ENCODE peak calls at places on chromosomes 4 and X, in seven cellular contexts. M is foreskin fibroblast; G is stimulated activated CD8-positive, alpha-beta memory T cell treated with anti-CD3 and anti-CD28 coated beads, Interleukin-12 subunit alpha, Interleukin-12 subunit beta, amount 100 ng/mL, for 4 hours; C is T1000; A is cardiac fibroblast; L is activated naive CD4-positive, alpha-beta T cell treated with anti-CD3 and anti-CD28 coated beads, Interleukin-2, amount 10 ng/mL, durations not matched to agents 7 days and 5 days; T is GM13976. H is an unnamed sample.

GRCh38 chrX:110852180-110852579 is 56.6 kb upstream of the CHRDL1 start:
- DNase-seq in M (peak), G (no peak), C (no peak), A (peak), L (no peak), T (peak), H (no peak)

GRCh38 chr4:80788798-80789197 is 241.7 kb upstream of the BMP3 start:
- DNase-seq in M (no peak), G (no peak), C (no peak), A (peak), L (no peak), T (no peak), H (no peak)

GRCh38 chr4:170214731-170215130 is 125.0 kb upstream of the AADAT start:
- DNase-seq in M (no peak), G (no peak), C (no peak), A (no peak), L (no peak), T (no peak), H (no peak)

GRCh38 chr4:148055844-148056243 is 324.0 kb downstream of the ARHGAP10 start:
- DNase-seq in M (no peak), G (no peak), C (no peak), A (no peak), L (no peak), T (no peak), H (no peak)

GRCh38 chr4:7981738-7982394 is 42.2 kb upstream of the AFAP1 start:
- DNase-seq in M (no peak), G (no peak), C (no peak), A (no peak), L (no peak), T (no peak), H (no peak)

GRCh38 chrX:13891367-13892146 is 74.7 kb upstream of the GPM6B start:
- DNase-seq in M (no peak), G (no peak), C (no peak), A (no peak), L (no peak), T (no peak), H (peak)

GRCh38 chrX:141221611-141222010 is 20.7 kb downstream of the SPANXC start:
- DNase-seq in M (no peak), G (no peak), C (no peak), A (no peak), L (no peak), T (no peak), H (no peak)

GRCh38 chr4:104795264-104795934 is 300.7 kb upstream of the CXXC4 start:
- DNase-seq in M (no peak), G (no peak), C (no peak), A (no peak), L (no peak), T (peak), H (no peak)

GRCh38 chr4:90185416-90185815 is 58.2 kb downstream of the CCSER1 start:
- DNase-seq in M (no peak), G (no peak), C (no peak), A (no peak), L (no peak), T (no peak), H (no peak)

GRCh38 chrX:57044226-57044625 is 48.9 kb upstream of the SPIN3 start:
- DNase-seq in M (no peak), G (no peak), C (no peak), A (no peak), L (no peak), T (no peak), H (no peak)

GRCh38 chr4:149754526-149754925 is 61.1 kb downstream of the IQCM start:
- DNase-seq in M (peak), G (no peak), C (no peak), A (peak), L (no peak), T (no peak), H (no peak)

GRCh38 chrX:150219374-150220185 is 143.5 kb upstream of the MAMLD1 start:
- DNase-seq in M (no peak), G (no peak), C (no peak), A (peak), L (no peak), T (no peak), H (no peak)

GRCh38 chr4:55758570-55758969 is 61.0 kb upstream of the EXOC1L start:
- DNase-seq in M (no peak), G (no peak), C (no peak), A (no peak), L (no peak), T (no peak), H (no peak)

GRCh38 chr4:67700119-67700873 is 659 bp downstream of the UBA6 start:
- DNase-seq in M (no peak), G (no peak), C (no peak), A (peak), L (peak), T (peak), H (no peak)

GRCh38 chrX:15714529-15714928 is 23.5 kb upstream of the CA5B start:
- DNase-seq in M (no peak), G (no peak), C (no peak), A (no peak), L (no peak), T (no peak), H (peak)

GRCh38 chrX:30060718-30061117 is 154.6 kb upstream of the MAGEB2 start:
- DNase-seq in M (no peak), G (no peak), C (no peak), A (peak), L (no peak), T (no peak), H (no peak)

GRCh38 chr4:183797041-183797444 is 108.1 kb upstream of the STOX2 start:
- DNase-seq in M (no peak), G (no peak), C (peak), A (no peak), L (peak), T (peak), H (no peak)

GRCh38 chr4:78749972-78750727 is 26.0 kb upstream of the BMP2K start:
- DNase-seq in M (no peak), G (no peak), C (no peak), A (peak), L (no peak), T (no peak), H (no peak)

GRCh38 chr4:62901101-62901500 is 1508.1 kb downstream of the TECRL start:
- DNase-seq in M (no peak), G (no peak), C (no peak), A (no peak), L (no peak), T (no peak), H (no peak)

GRCh38 chrX:72572248-72573157 is at the start of gene HDAC8:
- DNase-seq in M (peak), G (no peak), C (peak), A (peak), L (peak), T (peak), H (peak)